ENCODE peak calls at places on chromosomes 3 and 15, in ten cellular contexts. G is HL-60, Q is foreskin fibroblast, N is fibroblast of villous mesenchyme, H is suprapubic skin, Y is aorta, X is AG10803, M is Panc1, E is kidney, O is stomach. S is an unnamed sample.

GRCh38 chr15:73695773-73696640 is 11.8 kb downstream of the CD276 start:
- DNase-seq in E (no peak), N (no peak), O (no peak), H (no peak), G (no peak), X (no peak), Y (no peak), M (no peak), Q (no peak), S (no peak)

GRCh38 chr15:78093242-78094020 is 1.1 kb downstream of the SH2D7 start:
- DNase-seq in Y (peak), N (peak), G (no peak), M (no peak), E (no peak), X (peak), H (peak), Q (peak), O (no peak), S (no peak)

GRCh38 chr3:196246612-196247308 is 30.4 kb downstream of the SLC51A start:
- DNase-seq in O (no peak), H (no peak), G (peak), E (no peak), M (no peak), Q (peak), X (peak), N (peak), Y (no peak), S (no peak)

GRCh38 chr3:126124148-126124868 is 40.4 kb upstream of the SLC41A3 start:
- DNase-seq in H (peak), X (no peak), O (peak), M (no peak), G (no peak), N (no peak), Y (peak), E (peak), Q (no peak), S (peak)

GRCh38 chr15:45169608-45170480 is 17.9 kb downstream of the SHF start:
- DNase-seq in E (no peak), N (no peak), Y (no peak), M (no peak), O (no peak), G (no peak), Q (no peak), H (no peak), X (no peak), S (no peak)

GRCh38 chr15:66405605-66406004 is 18.9 kb downstream of the MAP2K1 start:
- DNase-seq in N (no peak), Q (peak), Y (no peak), O (no peak), H (no peak), M (no peak), E (no peak), X (peak), G (no peak), S (no peak)

GRCh38 chr3:156189927-156190326 is 69.5 kb downstream of the KCNAB1 start:
- DNase-seq in E (no peak), H (no peak), X (no peak), M (no peak), Y (no peak), Q (no peak), O (no peak), N (no peak), G (no peak), S (no peak)

GRCh38 chr3:137061186-137061585 is 103.4 kb downstream of the IL20RB start:
- DNase-seq in Q (no peak), E (no peak), N (no peak), X (no peak), G (no peak), O (no peak), H (no peak), M (no peak), Y (no peak), S (no peak)

GRCh38 chr3:141998674-141999290 is 122.3 kb downstream of the ATP1B3 start:
- DNase-seq in E (no peak), Q (peak), M (no peak), N (peak), X (peak), Y (no peak), H (no peak), O (no peak), G (no peak), S (no peak)

GRCh38 chr15:76871930-76872329 is 33.2 kb downstream of the SCAPER start:
- DNase-seq in Q (no peak), H (no peak), N (no peak), X (no peak), G (no peak), E (no peak), O (no peak), Y (no peak), M (no peak), S (no peak)

DNA sequence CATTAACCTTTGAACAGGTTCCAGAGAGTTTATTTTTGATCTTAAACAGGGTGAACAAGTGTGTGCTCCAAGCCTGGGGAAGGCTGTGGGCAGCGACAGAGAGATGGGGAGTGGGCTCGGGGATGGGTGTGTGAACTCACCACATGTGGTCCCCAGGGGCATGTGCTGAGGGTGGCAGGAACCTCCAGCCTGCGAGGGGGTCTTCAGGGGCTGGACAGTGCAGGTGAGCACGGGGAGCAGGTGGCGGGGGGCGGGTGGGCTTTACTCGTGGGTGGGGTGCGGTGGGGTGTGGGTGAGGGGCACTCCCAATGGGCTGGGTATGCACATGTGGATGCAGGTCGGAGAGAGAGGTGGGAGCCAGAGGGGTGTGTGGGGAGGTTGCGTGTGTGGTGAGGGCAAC is 9.6 kb upstream of the NTRK3 start:
- DNase-seq in N (no peak), X (no peak), H (no peak), Q (no peak), O (no peak), M (no peak), E (no peak), Y (no peak), G (no peak), S (no peak)
- H3K4me3 ChIP-seq in N (no peak), X (no peak), H (no peak), Q (no peak), O (no peak), M (no peak), E (no peak), Y (no peak), G (no peak), S (no peak)

GRCh38 chr15:52652984-52653383 is 26.2 kb downstream of the ATOSA start:
- DNase-seq in O (no peak), Y (no peak), M (no peak), X (peak), Q (peak), E (no peak), G (no peak), H (no peak), N (peak), S (no peak)
- H3K4me3 ChIP-seq in O (no peak), Y (no peak), M (peak), X (no peak), Q (no peak), E (no peak), G (no peak), H (no peak), N (no peak), S (no peak)

DNA sequence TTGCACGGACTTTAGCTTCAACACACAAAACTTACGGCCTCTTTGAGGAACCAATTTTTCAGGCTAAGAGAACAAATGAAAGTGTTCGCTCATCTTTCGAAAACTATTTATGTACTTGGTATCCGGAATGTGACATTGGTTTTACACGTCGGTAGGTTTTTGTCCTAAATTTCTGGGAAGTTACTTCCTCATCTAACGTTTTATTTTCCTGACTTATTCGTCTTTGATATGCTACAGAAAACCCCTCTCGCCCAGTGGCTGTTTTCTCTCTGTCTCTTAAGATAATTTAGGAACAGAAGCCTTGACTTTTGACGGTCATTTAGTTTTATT is 879 bp upstream of the GREM1 start:
- DNase-seq in E (no peak), H (no peak), N (peak), Y (no peak), Q (no peak), G (no peak), M (no peak), O (no peak), X (no peak), S (no peak)
- H3K4me3 ChIP-seq in E (no peak), H (peak), N (peak), Y (peak), Q (peak), G (no peak), M (no peak), O (peak), X (peak), S (no peak)

GRCh38 chr15:72487070-72487797 is 13.1 kb downstream of the ARIH1 start:
- DNase-seq in X (no peak), E (no peak), O (no peak), Y (no peak), M (no peak), H (no peak), Q (peak), N (no peak), G (no peak), S (no peak)

GRCh38 chr15:72488558-72488957 is 14.4 kb downstream of the ARIH1 start:
- DNase-seq in N (no peak), Y (no peak), O (no peak), X (no peak), G (no peak), E (no peak), M (no peak), H (no peak), Q (no peak), S (no peak)

GRCh38 chr15:72482275-72482674 is 8.1 kb downstream of the ARIH1 start:
- DNase-seq in H (no peak), N (no peak), E (no peak), Q (no peak), M (no peak), X (no peak), Y (no peak), O (no peak), G (no peak), S (no peak)

GRCh38 chr15:72483279-72483678 is 9.1 kb downstream of the ARIH1 start:
- DNase-seq in O (no peak), E (no peak), Q (no peak), X (no peak), G (no peak), M (no peak), N (no peak), H (no peak), Y (no peak), S (no peak)

DNA sequence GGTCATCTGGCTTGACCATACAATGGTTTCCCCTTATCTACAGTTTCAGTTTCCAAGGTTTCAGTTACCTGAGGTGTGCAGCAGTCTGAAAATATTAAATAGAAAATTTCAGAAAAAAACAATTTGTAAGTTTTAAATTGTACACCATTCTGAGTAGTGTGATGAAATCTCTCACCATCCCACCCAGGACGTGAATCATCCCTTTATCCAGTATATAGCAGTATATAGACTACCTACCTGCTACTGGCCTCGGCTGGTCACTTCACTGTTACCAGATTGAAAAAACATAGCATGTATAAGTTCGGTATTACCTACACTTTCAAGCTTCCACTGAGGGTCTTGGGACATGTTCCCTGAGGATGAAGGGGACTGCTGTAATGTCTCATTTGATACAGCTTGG is 12.0 kb downstream of the ARIH1 start:
- DNase-seq in M (no peak), N (no peak), Q (peak), E (no peak), Y (no peak), O (no peak), G (no peak), X (no peak), H (no peak), S (no peak)
- H3K4me3 ChIP-seq in M (no peak), N (no peak), Q (no peak), E (no peak), Y (no peak), O (no peak), G (no peak), X (no peak), H (no peak), S (no peak)